ENCODE peak calls at places on chromosomes 7 and 10, in seven cellular contexts. F, M, Y, O, W, L and V are unnamed samples.
A peak's percentile ranks its signal among the peaks of the same experiment; 100 is the strongest.

GRCh38 chr7:113159746-113160339 is 41.5 kb upstream of the SMIM30 start:
- DNase-seq in W (no peak), F (no peak), Y (no peak), L (no peak), O (no peak), M (no peak), V (peak; percentile 3)

GRCh38 chr10:31041011-31041410 is 9.3 kb upstream of the ZNF438 start:
- DNase-seq in L (no peak), O (no peak), W (no peak), M (no peak), F (no peak), Y (no peak), V (no peak)

GRCh38 chr7:26398436-26399308 is 107.0 kb downstream of the SNX10 start:
- DNase-seq in M (peak; percentile 64), L (peak; percentile 61), O (no peak), F (peak; percentile 56), Y (peak; percentile 90), W (no peak), V (no peak)

GRCh38 chr7:2645274-2645868 is 13.6 kb downstream of the TTYH3 start:
- DNase-seq in M (no peak), O (no peak), W (no peak), Y (no peak), L (peak; percentile 66), F (no peak), V (no peak)

GRCh38 chr10:17708806-17709205 is 43.2 kb upstream of the TMEM236 start:
- DNase-seq in O (no peak), L (no peak), W (no peak), Y (no peak), M (no peak), F (no peak), V (no peak)

GRCh38 chr7:116779222-116779621 is 83.2 kb upstream of the CAPZA2 start:
- DNase-seq in F (no peak), L (no peak), Y (no peak), M (no peak), W (no peak), O (no peak), V (no peak)

GRCh38 chr10:47311193-47311899 is 10.9 kb upstream of the GDF2 start:
- DNase-seq in F (no peak), M (no peak), W (peak; percentile 38), L (peak; percentile 11), O (no peak), Y (no peak), V (no peak)

GRCh38 chr7:102942181-102942882 is 29.5 kb downstream of the LRRC17 start:
- DNase-seq in M (no peak), L (no peak), F (no peak), Y (no peak), W (no peak), O (no peak), V (no peak)

GRCh38 chr7:45893996-45894664 is 5.8 kb downstream of the IGFBP1 start:
- DNase-seq in L (no peak), O (no peak), F (no peak), Y (no peak), W (no peak), M (no peak), V (no peak)

GRCh38 chr7:45568536-45569289 is 5.5 kb upstream of the ADCY1 start:
- DNase-seq in O (no peak), W (no peak), M (no peak), L (no peak), F (no peak), Y (no peak), V (no peak)

GRCh38 chr10:101032637-101033201 is 1.7 kb downstream of the SFXN3 start:
- DNase-seq in F (no peak), M (peak; percentile 75), O (peak; percentile 71), W (no peak), Y (no peak), L (no peak), V (peak; percentile 75)

GRCh38 chr7:29327455-29327854 is 132.9 kb downstream of the CHN2 start:
- DNase-seq in W (no peak), O (no peak), Y (no peak), M (no peak), F (no peak), L (no peak), V (no peak)

GRCh38 chr10:78629773-78630172 is 439.0 kb upstream of the ZMIZ1 start:
- DNase-seq in O (no peak), F (no peak), M (no peak), W (no peak), L (no peak), Y (no peak), V (no peak)

GRCh38 chr10:78624791-78625190 is 444.0 kb upstream of the ZMIZ1 start:
- DNase-seq in W (no peak), L (no peak), Y (no peak), O (no peak), M (no peak), F (no peak), V (no peak)

GRCh38 chr10:78623577-78624215 is 445.1 kb upstream of the ZMIZ1 start:
- DNase-seq in M (peak; percentile 48), O (peak; percentile 47), F (no peak), W (no peak), Y (no peak), L (no peak), V (no peak)

GRCh38 chr10:78627254-78627795 is 441.4 kb upstream of the ZMIZ1 start:
- DNase-seq in M (no peak), O (no peak), Y (no peak), L (no peak), F (no peak), W (no peak), V (no peak)

DNA sequence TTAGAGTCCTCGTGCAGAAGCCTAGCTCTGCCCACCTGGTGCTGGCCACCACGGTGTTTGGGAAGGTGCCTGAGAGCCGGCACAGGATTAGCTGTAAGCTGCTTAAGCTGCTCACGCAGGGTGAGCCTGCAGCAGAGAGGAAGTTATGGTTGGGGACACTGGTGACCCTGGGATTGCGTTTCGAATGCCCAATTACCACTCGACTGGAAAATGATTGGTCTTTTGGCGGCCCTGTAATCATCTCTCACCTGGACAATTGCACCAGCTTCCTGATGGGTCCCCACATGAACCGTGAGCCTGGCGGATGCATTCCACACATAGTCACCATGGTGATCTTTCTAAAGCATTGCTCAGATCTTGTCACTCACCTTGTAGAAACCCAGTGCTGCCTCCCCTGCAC is 442.3 kb upstream of the ZMIZ1 start:
- DNase-seq in L (no peak), F (no peak), Y (no peak), M (no peak), O (no peak), W (no peak), V (no peak)
- H3K27me3 ChIP-seq in L (no peaks in the 10 kb centered on the region), F (no peaks in the 10 kb centered on the region), Y (no peaks in the 10 kb centered on the region), M (no peaks in the 10 kb centered on the region), O (peaks cover 10% of the 10 kb centered on the region), W (no peaks in the 10 kb centered on the region), V (peaks cover 4% of the 10 kb centered on the region)

GRCh38 chr7:131626643-131627042 is 70.2 kb upstream of the PODXL start:
- DNase-seq in L (no peak), O (no peak), M (no peak), Y (no peak), W (no peak), F (no peak), V (no peak)

GRCh38 chr7:131627589-131628212 is 71.3 kb upstream of the PODXL start:
- DNase-seq in O (no peak), W (no peak), L (no peak), M (no peak), F (no peak), Y (no peak), V (no peak)

GRCh38 chr7:131624536-131624935 is 68.1 kb upstream of the PODXL start:
- DNase-seq in F (no peak), L (no peak), O (no peak), Y (no peak), W (no peak), M (no peak), V (no peak)

GRCh38 chr7:131628634-131629033 is 72.2 kb upstream of the PODXL start:
- DNase-seq in L (no peak), M (no peak), F (no peak), O (no peak), W (no peak), Y (no peak), V (no peak)

GRCh38 chr7:131625817-131626372 is 69.5 kb upstream of the PODXL start:
- DNase-seq in W (no peak), L (no peak), Y (no peak), F (no peak), O (peak; percentile 47), M (peak; percentile 87), V (peak; percentile 30)
- TF ChIP-seq CTCF in W (no peak), L (no peak), Y (peak; percentile 16), F (no peak), O (peak; percentile 50), M (no peak), V (peak; percentile 34)

GRCh38 chr7:100966542-100967291 is 2.6 kb upstream of the MUC12 start:
- DNase-seq in W (no peak), M (no peak), F (no peak), O (no peak), L (peak; percentile 33), Y (peak; percentile 68), V (no peak)

GRCh38 chr7:100968650-100969049 is 715 bp upstream of the MUC12 start:
- DNase-seq in O (no peak), W (no peak), M (no peak), Y (no peak), F (no peak), L (no peak), V (no peak)

GRCh38 chr7:100967292-100967863 is 2.0 kb upstream of the MUC12 start:
- DNase-seq in F (no peak), L (no peak), Y (no peak), M (no peak), W (no peak), O (no peak), V (no peak)

GRCh38 chr7:100969066-100969615 is at the start of gene MUC12:
- DNase-seq in Y (no peak), W (no peak), F (no peak), O (no peak), L (no peak), M (no peak), V (no peak)

DNA sequence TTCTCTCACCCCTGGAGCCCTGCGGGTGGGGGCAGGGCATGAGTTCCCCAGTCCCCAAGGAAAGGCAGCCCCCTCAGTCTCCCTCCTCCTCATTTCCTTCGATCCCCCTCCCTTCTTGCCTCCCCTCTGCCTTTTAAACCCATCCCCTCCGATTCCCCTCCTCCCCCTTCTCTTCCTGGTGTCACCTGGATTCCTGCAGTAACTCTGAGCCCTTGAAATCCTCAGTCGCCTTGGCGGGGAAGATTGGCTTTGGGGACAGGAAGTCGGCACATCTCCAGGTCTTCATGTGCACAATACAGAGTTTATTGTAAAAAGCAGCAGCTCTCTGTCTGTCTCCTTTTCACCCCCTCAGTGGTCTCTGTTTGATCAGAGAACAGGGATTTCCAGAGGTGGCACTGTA is 1.3 kb upstream of the MUC12 start:
- DNase-seq in M (no peak), L (no peak), F (no peak), O (no peak), W (no peak), Y (no peak), V (no peak)
- H3K27me3 ChIP-seq in M (peaks cover 56% of the 10 kb centered on the region), L (peaks cover 39% of the 10 kb centered on the region), F (peaks cover 18% of the 10 kb centered on the region), O (peaks cover 32% of the 10 kb centered on the region), W (peaks cover 47% of the 10 kb centered on the region), Y (peaks cover 61% of the 10 kb centered on the region), V (peaks cover 52% of the 10 kb centered on the region)

GRCh38 chr10:108757946-108758345 is 1165.4 kb downstream of the XPNPEP1 start:
- DNase-seq in Y (no peak), F (no peak), L (no peak), O (no peak), W (no peak), M (no peak), V (no peak)

DNA sequence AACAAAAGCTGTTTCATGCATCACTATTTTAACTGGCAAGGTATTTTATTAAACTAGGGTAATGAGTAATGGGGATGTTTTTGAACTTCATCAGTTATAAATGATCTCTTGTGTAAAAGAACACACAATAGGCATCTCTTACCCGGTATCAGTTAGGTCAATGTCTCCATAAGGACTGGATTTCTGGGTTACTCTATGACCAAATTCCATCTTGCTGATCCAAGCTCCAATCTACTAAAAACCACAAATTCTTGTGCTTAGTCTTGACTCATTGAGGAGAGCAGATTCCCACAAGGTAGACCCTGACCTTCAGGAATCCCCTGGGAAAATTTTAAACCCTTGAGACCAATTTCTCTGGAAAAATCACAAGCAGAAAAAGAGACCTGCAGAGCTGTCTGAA is 1167.7 kb downstream of the XPNPEP1 start:
- DNase-seq in F (no peak), M (no peak), O (no peak), Y (no peak), L (no peak), W (no peak), V (no peak)
- TF ChIP-seq CTCF in F (no peak), M (no peak), O (no peak), Y (no peak), L (no peak), W (no peak), V (no peak)